ENCODE peak calls at places on chromosome 13, in nine cellular contexts. I is stomach, R is left ventricle myocardium inferior, Z is esophagus squamous epithelium, F is PC-3, Q is GM10248, D is progenitor cell of endocrine pancreas, M is glutamatergic neuron, B is foreskin fibroblast. V is an unnamed sample.

GRCh38 chr13:35906636-35907035 is 224.5 kb downstream of the DCLK1 start:
- DNase-seq in R (no peak), M (no peak), B (no peak), I (no peak), Q (no peak), D (no peak), F (no peak), Z (no peak), V (no peak)

GRCh38 chr13:41411536-41411935 is 45.8 kb upstream of the RGCC start:
- DNase-seq in R (no peak), D (no peak), M (no peak), I (no peak), Q (peak; percentile 33), F (peak; percentile 58), Z (no peak), B (peak; percentile 62), V (peak; percentile 44)

GRCh38 chr13:20974981-20975585 is 72.5 kb upstream of the XPO4 start:
- DNase-seq in M (no peak), F (no peak), Q (no peak), B (no peak), Z (no peak), R (no peak), I (no peak), D (no peak), V (no peak)

GRCh38 chr13:52084971-52085370 is 43.9 kb downstream of the NEK5 start:
- DNase-seq in Q (no peak), Z (no peak), R (no peak), B (no peak), D (no peak), M (no peak), F (peak; percentile 3), I (no peak), V (no peak)

GRCh38 chr13:113810640-113811039 is 51.6 kb downstream of the TMEM255B start:
- DNase-seq in Z (no peak), F (no peak), B (no peak), R (no peak), I (no peak), M (no peak), Q (no peak), D (no peak), V (no peak)

GRCh38 chr13:73000027-73000674 is 58.7 kb upstream of the KLF5 start:
- DNase-seq in R (no peak), Q (peak; percentile 35), B (no peak), M (no peak), F (peak; percentile 19), I (no peak), Z (no peak), D (no peak), V (no peak)

GRCh38 chr13:113220877-113221276 is 11.5 kb downstream of the CUL4A start:
- DNase-seq in Z (no peak), R (peak; percentile 54), Q (no peak), M (no peak), B (no peak), D (no peak), F (no peak), I (no peak), V (no peak)

GRCh38 chr13:48975101-48975925 is at the start of gene FNDC3A:
- DNase-seq in M (peak; percentile 87), R (peak; percentile 83), B (no peak), Q (peak; percentile 91), I (peak; percentile 41), D (peak; percentile 57), F (peak; percentile 51), Z (no peak), V (peak; percentile 16)

GRCh38 chr13:95087746-95088305 is 213.4 kb downstream of the ABCC4 start:
- DNase-seq in Z (no peak), B (peak; percentile 24), F (peak; percentile 69), M (no peak), R (no peak), Q (no peak), I (no peak), D (no peak), V (no peak)

GRCh38 chr13:111143875-111144540 is 28.9 kb downstream of the ARHGEF7 start:
- DNase-seq in M (no peak), B (no peak), Q (no peak), I (no peak), Z (no peak), F (no peak), R (no peak), D (no peak), V (no peak)

GRCh38 chr13:42495751-42496150 is 78.2 kb upstream of the TNFSF11 start:
- DNase-seq in Q (no peak), Z (no peak), D (no peak), R (no peak), B (no peak), F (no peak), M (no peak), I (no peak), V (no peak)

GRCh38 chr13:20400774-20401173 is 124.9 kb downstream of the CRYL1 start:
- DNase-seq in D (no peak), B (peak; percentile 86), Q (no peak), I (peak; percentile 3), Z (no peak), M (no peak), R (no peak), F (peak; percentile 78), V (no peak)

DNA sequence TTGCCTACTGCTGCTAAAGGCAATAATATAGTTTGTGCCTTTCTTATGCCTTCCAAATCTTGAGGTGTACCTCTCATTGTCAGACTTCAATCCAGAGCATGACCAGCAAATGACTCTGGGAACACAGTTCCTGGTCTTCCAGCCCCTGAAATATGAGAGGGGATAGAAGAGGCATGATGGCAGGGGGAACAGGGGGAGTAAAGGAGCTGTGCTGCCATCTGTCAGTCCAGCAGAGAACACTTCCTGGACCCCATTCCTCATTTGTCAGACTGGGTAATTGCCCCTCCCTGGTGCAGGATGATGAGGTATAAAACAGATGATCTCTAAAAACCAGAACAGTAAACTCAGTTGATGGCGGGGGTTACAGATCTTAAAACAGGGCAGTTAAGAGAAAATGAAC is 618.7 kb downstream of the DIAPH3 start:
- DNase-seq in M (no peak), D (no peak), Q (no peak), B (no peak), F (no peak), I (no peak), Z (no peak), R (no peak), V (no peak)
- TF ChIP-seq CTCF in M (no peak), D (no peak), Q (no peak), B (no peak), F (no peak), I (no peak), Z (no peak), R (no peak), V (no peak)

GRCh38 chr13:91804724-91805123 is 406.3 kb downstream of the GPC5 start:
- DNase-seq in Q (no peak), I (no peak), R (no peak), B (no peak), M (no peak), Z (no peak), F (no peak), D (no peak), V (no peak)

GRCh38 chr13:91809161-91809560 is 410.7 kb downstream of the GPC5 start:
- DNase-seq in B (no peak), D (no peak), R (no peak), I (no peak), Z (no peak), Q (no peak), M (no peak), F (no peak), V (no peak)

GRCh38 chr13:91802957-91803356 is 404.5 kb downstream of the GPC5 start:
- DNase-seq in R (no peak), D (no peak), M (no peak), F (no peak), Q (no peak), B (no peak), I (no peak), Z (no peak), V (no peak)

GRCh38 chr13:91805605-91806004 is 407.2 kb downstream of the GPC5 start:
- DNase-seq in Z (no peak), F (peak; percentile 4), Q (no peak), R (no peak), D (no peak), M (no peak), B (no peak), I (no peak), V (no peak)
- TF ChIP-seq CTCF in Z (no peak), F (peak; percentile 13), Q (no peak), R (peak; percentile 42), D (peak; percentile 21), M (no peak), B (no peak), I (no peak), V (no peak)

GRCh38 chr13:34076319-34076718 is 258.4 kb downstream of the RFC3 start:
- DNase-seq in D (no peak), Q (no peak), B (peak; percentile 48), Z (no peak), F (peak; percentile 60), I (no peak), R (no peak), M (no peak), V (no peak)

GRCh38 chr13:34078334-34078999 is 260.5 kb downstream of the RFC3 start:
- DNase-seq in R (no peak), Q (no peak), I (no peak), B (no peak), D (no peak), F (no peak), M (no peak), Z (no peak), V (no peak)

GRCh38 chr13:34076943-34077703 is 259.2 kb downstream of the RFC3 start:
- DNase-seq in Z (no peak), Q (no peak), M (no peak), D (no peak), F (peak; percentile 48), I (no peak), B (peak; percentile 69), R (no peak), V (peak; percentile 28)
- TF ChIP-seq CTCF in Z (peak; percentile 44), Q (peak; percentile 47), M (no peak), D (peak; percentile 65), F (peak; percentile 81), I (no peak), B (peak; percentile 56), R (peak; percentile 74), V (peak; percentile 66)

DNA sequence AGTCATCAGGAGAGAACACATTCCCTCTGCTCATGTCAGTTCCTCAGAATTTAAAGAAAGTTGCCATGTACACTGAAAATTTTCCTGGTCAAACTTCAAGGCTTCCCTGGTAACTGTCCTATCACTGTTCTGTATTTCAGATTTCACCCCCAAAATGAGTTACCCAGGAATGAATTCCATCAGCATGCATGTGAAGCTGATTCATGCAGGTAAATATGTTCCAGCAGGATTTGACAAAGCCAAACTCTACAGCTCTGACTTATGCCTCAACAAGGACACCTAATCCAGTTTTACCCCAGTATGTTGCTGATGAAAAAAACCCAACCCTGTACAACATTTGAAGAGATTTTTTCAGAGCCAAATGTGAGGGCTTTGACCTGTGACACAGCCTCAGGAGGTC is 21.5 kb downstream of the LIG4 start:
- DNase-seq in Q (no peak), B (no peak), I (no peak), Z (no peak), F (peak; percentile 26), D (no peak), M (no peak), R (no peak), V (no peak)
- TF ChIP-seq CTCF in Q (no peak), B (no peak), I (no peak), Z (no peak), F (no peak), D (no peak), M (no peak), R (no peak), V (no peak)

V was measured in AG09319.